ENCODE peak calls at places on chromosomes 6 and 20, in four cellular contexts. J is non-pigmented ciliary epithelial cell, G is HTR-8/SVneo, X is iris pigment epithelial cell. O is an unnamed sample.

GRCh38 chr20:21251278-21251677 is 51.9 kb upstream of the XRN2 start:
- DNase-seq in J (no peak), G (no peak), X (peak; percentile 16), O (no peak)

GRCh38 chr20:43949741-43950618 is 35.3 kb downstream of the TOX2 start:
- DNase-seq in J (no peak), G (no peak), X (peak; percentile 61), O (no peak)

GRCh38 chr6:48135352-48136084 is 24.5 kb upstream of the PTCHD4 start:
- DNase-seq in J (no peak), G (peak; percentile 23), X (peak; percentile 65), O (peak; percentile 64)

GRCh38 chr20:2475850-2476741 is 5.5 kb upstream of the SNRPB start:
- DNase-seq in J (no peak), G (no peak), X (no peak), O (no peak)

GRCh38 chr6:32070814-32071466 is 32.7 kb downstream of the CYP21A2 start:
- DNase-seq in J (no peak), G (no peak), X (no peak), O (no peak)

GRCh38 chr20:16175322-16175721 is 397.9 kb downstream of the KIF16B start:
- DNase-seq in J (no peak), G (no peak), X (no peak), O (no peak)

GRCh38 chr6:33694401-33694931 is 17.0 kb downstream of the UQCC2 start:
- DNase-seq in J (no peak), G (peak; percentile 55), X (peak; percentile 38), O (no peak)

GRCh38 chr6:56906752-56907151 is 48.2 kb upstream of the BEND6 start:
- DNase-seq in J (no peak), G (no peak), X (peak; percentile 59), O (no peak)

GRCh38 chr6:53731906-53732636 is 62.7 kb upstream of the LRRC1 start:
- DNase-seq in J (no peak), G (no peak), X (peak; percentile 31), O (peak; percentile 48)

GRCh38 chr6:99334526-99335127 is 14.8 kb downstream of the FAXC start:
- DNase-seq in J (peak; percentile 31), G (peak; percentile 26), X (peak; percentile 66), O (peak; percentile 70)

GRCh38 chr6:105607624-105608392 is 204.9 kb upstream of the PREP start:
- DNase-seq in J (no peak), G (no peak), X (no peak), O (no peak)

GRCh38 chr20:32189691-32190607 is 17.6 kb downstream of the PLAGL2 start:
- DNase-seq in J (no peak), G (no peak), X (peak; percentile 36), O (no peak)

GRCh38 chr6:24122139-24122538 is 3.9 kb upstream of the NRSN1 start:
- DNase-seq in J (no peak), G (no peak), X (no peak), O (no peak)

GRCh38 chr6:118896339-118897136 is 2.6 kb downstream of the ASF1A start:
- DNase-seq in J (no peak), G (peak; percentile 30), X (peak; percentile 71), O (no peak)

GRCh38 chr6:157005940-157006339 is 228.8 kb downstream of the ARID1B start:
- DNase-seq in J (no peak), G (no peak), X (no peak), O (no peak)

GRCh38 chr6:63926258-63926657 is 290.7 kb downstream of the PHF3 start:
- DNase-seq in J (no peak), G (no peak), X (no peak), O (no peak)

GRCh38 chr6:154276810-154277577 is 79.6 kb downstream of the IPCEF1 start:
- DNase-seq in J (peak; percentile 11), G (peak; percentile 32), X (peak; percentile 54), O (no peak)

GRCh38 chr6:113205563-113205962 is 651.6 kb upstream of the MARCKS start:
- DNase-seq in J (no peak), G (no peak), X (no peak), O (no peak)

GRCh38 chr6:108068618-108069017 is 5.9 kb downstream of the OSTM1 start:
- DNase-seq in J (no peak), G (no peak), X (no peak), O (no peak)

GRCh38 chr6:38027685-38028373 is 208.3 kb downstream of the ZFAND3 start:
- DNase-seq in J (no peak), G (no peak), X (peak; percentile 39), O (no peak)

GRCh38 chr6:2141644-2142290 is 103.6 kb downstream of the GMDS start:
- DNase-seq in J (no peak), G (no peak), X (no peak), O (no peak)

GRCh38 chr20:8223096-8223870 is 91.2 kb downstream of the PLCB1 start:
- DNase-seq in J (peak; percentile 73), G (no peak), X (peak; percentile 94), O (no peak)

GRCh38 chr6:51814418-51814817 is 273.0 kb downstream of the PKHD1 start:
- DNase-seq in J (no peak), G (no peak), X (no peak), O (no peak)

O was measured in trophoblast cell.